ENCODE peak calls at places on chromosomes 13 and 19, in five cellular contexts. E is RWPE2, O is NCI-H1436, F is hippocampal formation, D is Daoy. H is an unnamed sample.

GRCh38 chr13:51980918-51981317 is 30.3 kb downstream of the ATP7B start:
- DNase-seq in E (no peak), O (no peak), F (no peak), D (no peak), H (no peak)

GRCh38 chr13:36725936-36726335 is 52.1 kb downstream of the SERTM1 start:
- DNase-seq in E (no peak), O (no peak), F (no peak), D (no peak), H (no peak)

GRCh38 chr13:56953965-56954364 is 186.8 kb upstream of the PRR20A start:
- DNase-seq in E (no peak), O (no peak), F (no peak), D (no peak), H (no peak)

GRCh38 chr13:85406269-85406975 is 392.8 kb downstream of the SLITRK6 start:
- DNase-seq in E (no peak), O (no peak), F (peak), D (no peak), H (no peak)

GRCh38 chr19:18396471-18397241 is 766 bp downstream of the LRRC25 start:
- DNase-seq in E (no peak), O (no peak), F (no peak), D (no peak), H (no peak)

GRCh38 chr19:1818549-1819195 is 6.6 kb upstream of the ATP8B3 start:
- DNase-seq in E (no peak), O (no peak), F (no peak), D (no peak), H (no peak)

GRCh38 chr13:29578300-29579048 is 17.0 kb downstream of the SLC7A1 start:
- DNase-seq in E (no peak), O (no peak), F (no peak), D (no peak), H (no peak)

GRCh38 chr13:37173214-37173613 is 67.8 kb upstream of the CSNK1A1L start:
- DNase-seq in E (no peak), O (no peak), F (no peak), D (no peak), H (no peak)

GRCh38 chr19:4054471-4055208 is 12.1 kb downstream of the ZBTB7A start:
- DNase-seq in E (peak), O (no peak), F (no peak), D (no peak), H (no peak)

GRCh38 chr13:50631041-50631440 is 212.5 kb downstream of the DLEU7 start:
- DNase-seq in E (no peak), O (no peak), F (no peak), D (no peak), H (no peak)

GRCh38 chr19:48501961-48502719 is 9.5 kb downstream of the LMTK3 start:
- DNase-seq in E (peak), O (peak), F (no peak), D (peak), H (peak)

GRCh38 chr19:48418317-48419064 is 25.0 kb downstream of the GRIN2D start:
- DNase-seq in E (no peak), O (no peak), F (no peak), D (peak), H (no peak)

GRCh38 chr13:99657848-99658265 is 156.6 kb downstream of the TM9SF2 start:
- DNase-seq in E (no peak), O (no peak), F (no peak), D (peak), H (no peak)

GRCh38 chr19:15108845-15109767 is 1.9 kb downstream of the SYDE1 start:
- DNase-seq in E (no peak), O (no peak), F (no peak), D (no peak), H (no peak)

GRCh38 chr13:25032160-25032559 is 63.8 kb upstream of the PABPC3 start:
- DNase-seq in E (no peak), O (no peak), F (no peak), D (no peak), H (no peak)

GRCh38 chr19:40605201-40605971 is 4.2 kb downstream of the LTBP4 start:
- DNase-seq in E (peak), O (peak), F (peak), D (peak), H (peak)

GRCh38 chr13:43473437-43473836 is 313.3 kb downstream of the ENOX1 start:
- DNase-seq in E (no peak), O (no peak), F (no peak), D (no peak), H (no peak)

GRCh38 chr13:22162889-22163288 is 492.0 kb downstream of the FGF9 start:
- DNase-seq in E (no peak), O (no peak), F (no peak), D (no peak), H (no peak)

GRCh38 chr13:96684472-96684871 is 309.8 kb downstream of the OXGR1 start:
- DNase-seq in E (no peak), O (no peak), F (no peak), D (no peak), H (no peak)

GRCh38 chr13:91904597-91904996 is 506.2 kb downstream of the GPC5 start:
- DNase-seq in E (no peak), O (no peak), F (no peak), D (no peak), H (no peak)

GRCh38 chr13:33080962-33081655 is 64.9 kb downstream of the KL start:
- DNase-seq in E (no peak), O (peak), F (no peak), D (no peak), H (no peak)

GRCh38 chr13:27599845-27600553 is 20.3 kb downstream of the LNX2 start:
- DNase-seq in E (no peak), O (no peak), F (no peak), D (peak), H (peak)

GRCh38 chr19:14519860-14520407 is 1.7 kb upstream of the DNAJB1 start:
- DNase-seq in E (no peak), O (no peak), F (no peak), D (peak), H (no peak)

GRCh38 chr13:98977568-98978270 is at the start of gene DOCK9:
- DNase-seq in E (no peak), O (no peak), F (peak), D (peak), H (peak)

GRCh38 chr13:19151581-19152263 is 29.9 kb downstream of the TUBA3C start:
- DNase-seq in E (no peak), O (no peak), F (no peak), D (no peak), H (no peak)

GRCh38 chr19:11737964-11738745 is 591 bp downstream of the ZNF823 start:
- DNase-seq in E (peak), O (no peak), F (no peak), D (peak), H (peak)

GRCh38 chr13:28273919-28274318 is 135.6 kb downstream of the PAN3 start:
- DNase-seq in E (no peak), O (no peak), F (no peak), D (no peak), H (peak)

GRCh38 chr13:26531751-26532150 is 25.7 kb upstream of the WASF3 start:
- DNase-seq in E (no peak), O (no peak), F (no peak), D (no peak), H (no peak)